ENCODE peak calls at places on chromosomes 1 and 21, in seven cellular contexts. R, E, J, K, P, M and Q are unnamed samples.

GRCh38 chr1:82455342-82455741 is 654.6 kb downstream of the ADGRL2 start:
- DNase-seq in R (no peak), E (no peak), J (no peak), K (no peak), P (no peak), M (no peak), Q (no peak)

GRCh38 chr1:14553711-14554110 is 44.8 kb upstream of the KAZN start:
- DNase-seq in R (no peak), E (no peak), J (no peak), K (no peak), P (no peak), M (no peak), Q (no peak)

GRCh38 chr1:235329139-235329808 is 904 bp downstream of the GGPS1 start:
- DNase-seq in R (peak), E (no peak), J (peak), K (no peak), P (peak), M (peak), Q (no peak)

GRCh38 chr1:229411434-229412055 is 22.3 kb downstream of the ACTA1 start:
- DNase-seq in R (no peak), E (no peak), J (no peak), K (no peak), P (no peak), M (no peak), Q (no peak)

GRCh38 chr1:172266528-172267174 is 153.8 kb upstream of the C1orf105 start:
- DNase-seq in R (no peak), E (no peak), J (no peak), K (no peak), P (no peak), M (no peak), Q (no peak)

GRCh38 chr1:20165522-20165951 is 20.4 kb upstream of the UBXN10 start:
- DNase-seq in R (peak), E (peak), J (peak), K (no peak), P (no peak), M (no peak), Q (no peak)

GRCh38 chr1:213604477-213604876 is 383.3 kb upstream of the PROX1 start:
- DNase-seq in R (no peak), E (no peak), J (no peak), K (no peak), P (no peak), M (no peak), Q (no peak)

GRCh38 chr1:199948587-199949280 is 78.8 kb upstream of the NR5A2 start:
- DNase-seq in R (peak), E (peak), J (no peak), K (no peak), P (no peak), M (no peak), Q (peak)

GRCh38 chr1:4637616-4638346 is 16.6 kb upstream of the AJAP1 start:
- DNase-seq in R (no peak), E (no peak), J (no peak), K (no peak), P (no peak), M (no peak), Q (no peak)

GRCh38 chr21:35232545-35233176 is 183.6 kb upstream of the RUNX1 start:
- DNase-seq in R (peak), E (peak), J (peak), K (peak), P (no peak), M (peak), Q (no peak)

GRCh38 chr1:46333300-46334029 is 7.1 kb upstream of the NSUN4 start:
- DNase-seq in R (peak), E (peak), J (peak), K (no peak), P (no peak), M (no peak), Q (no peak)

GRCh38 chr1:79781261-79781660 is 774.7 kb upstream of the ADGRL4 start:
- DNase-seq in R (no peak), E (no peak), J (no peak), K (no peak), P (no peak), M (no peak), Q (no peak)

GRCh38 chr1:73910466-73910865 is 287.5 kb downstream of the LRRIQ3 start:
- DNase-seq in R (no peak), E (no peak), J (no peak), K (no peak), P (no peak), M (no peak), Q (no peak)

GRCh38 chr1:51705035-51705434 is 88.1 kb downstream of the OSBPL9 start:
- DNase-seq in R (no peak), E (no peak), J (no peak), K (no peak), P (no peak), M (no peak), Q (no peak)

GRCh38 chr1:37472281-37472680 is 2.1 kb upstream of the ZC3H12A start:
- DNase-seq in R (no peak), E (no peak), J (no peak), K (no peak), P (no peak), M (no peak), Q (no peak)

GRCh38 chr1:165364432-165365133 is 8.1 kb upstream of the LMX1A start:
- DNase-seq in R (peak), E (peak), J (no peak), K (peak), P (no peak), M (no peak), Q (peak)

GRCh38 chr1:168223681-168224515 is 1.9 kb upstream of the SFT2D2 start:
- DNase-seq in R (no peak), E (no peak), J (no peak), K (no peak), P (no peak), M (no peak), Q (peak)

GRCh38 chr1:94578856-94579255 is 37.3 kb upstream of the F3 start:
- DNase-seq in R (no peak), E (no peak), J (peak), K (no peak), P (no peak), M (no peak), Q (no peak)

GRCh38 chr1:37622131-37622530 is 12.6 kb downstream of the RSPO1 start:
- DNase-seq in R (no peak), E (no peak), J (no peak), K (no peak), P (no peak), M (no peak), Q (no peak)

GRCh38 chr1:167432780-167433179 is 85.5 kb downstream of the CD247 start:
- DNase-seq in R (no peak), E (no peak), J (no peak), K (no peak), P (no peak), M (no peak), Q (no peak)

GRCh38 chr1:90721210-90722194 is 4.4 kb upstream of the BARHL2 start:
- DNase-seq in R (peak), E (peak), J (peak), K (no peak), P (no peak), M (no peak), Q (no peak)

GRCh38 chr21:39057121-39057520 is 126.1 kb downstream of the PSMG1 start:
- DNase-seq in R (no peak), E (no peak), J (no peak), K (no peak), P (no peak), M (no peak), Q (no peak)

DNA sequence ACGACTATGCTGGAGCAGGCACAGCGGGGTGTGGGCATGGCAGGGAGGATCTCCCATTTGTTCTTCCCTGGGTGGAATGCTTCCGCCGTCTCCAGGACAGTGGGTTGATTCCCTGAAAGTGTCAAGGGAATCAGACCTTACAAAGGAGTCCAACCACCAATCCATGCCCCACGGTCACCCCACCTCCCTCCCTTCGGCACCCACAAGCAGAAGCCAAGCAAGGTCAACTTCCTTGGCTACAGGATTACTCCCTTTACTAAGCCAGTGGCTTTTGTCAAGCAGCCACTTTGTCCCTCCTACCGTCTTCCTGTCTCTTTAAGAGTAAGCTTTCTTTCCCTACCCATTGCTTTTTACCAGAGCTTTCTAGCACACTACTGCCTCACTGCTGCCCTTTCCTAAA is 15.9 kb upstream of the NUAK2 start:
- DNase-seq in R (no peak), E (no peak), J (no peak), K (no peak), P (no peak), M (no peak), Q (no peak)
- H3K27ac ChIP-seq in R (no peak), E (no peak), J (no peak), K (no peak), P (no peak), M (no peak), Q (no peak)

GRCh38 chr1:208042868-208043267 is 131.9 kb upstream of the CD34 start:
- DNase-seq in R (no peak), E (no peak), J (no peak), K (no peak), P (no peak), M (no peak), Q (no peak)

GRCh38 chr1:208039536-208040332 is 128.8 kb upstream of the CD34 start:
- DNase-seq in R (no peak), E (no peak), J (no peak), K (no peak), P (no peak), M (no peak), Q (no peak)

GRCh38 chr1:208042041-208042615 is 131.2 kb upstream of the CD34 start:
- DNase-seq in R (no peak), E (no peak), J (no peak), K (no peak), P (no peak), M (no peak), Q (no peak)

GRCh38 chr1:208041505-208041904 is 130.6 kb upstream of the CD34 start:
- DNase-seq in R (no peak), E (no peak), J (no peak), K (no peak), P (no peak), M (no peak), Q (no peak)

GRCh38 chr1:208040714-208041393 is 129.9 kb upstream of the CD34 start:
- DNase-seq in R (no peak), E (no peak), J (no peak), K (no peak), P (no peak), M (no peak), Q (no peak)
- H3K27ac ChIP-seq in R (no peak), E (no peak), J (no peak), K (no peak), P (no peak), M (no peak), Q (no peak)

GRCh38 chr1:151978910-151979309 is 14.7 kb downstream of the S100A10 start:
- DNase-seq in R (no peak), E (no peak), J (no peak), K (no peak), P (no peak), M (no peak), Q (no peak)

GRCh38 chr1:151982300-151983005 is 11.2 kb downstream of the S100A10 start:
- DNase-seq in R (no peak), E (no peak), J (no peak), K (no peak), P (no peak), M (no peak), Q (no peak)

GRCh38 chr1:151977662-151978230 is 15.9 kb downstream of the S100A10 start:
- DNase-seq in R (no peak), E (no peak), J (no peak), K (no peak), P (no peak), M (no peak), Q (no peak)

GRCh38 chr1:151981178-151981525 is 12.5 kb downstream of the S100A10 start:
- DNase-seq in R (no peak), E (no peak), J (no peak), K (no peak), P (no peak), M (no peak), Q (no peak)

DNA sequence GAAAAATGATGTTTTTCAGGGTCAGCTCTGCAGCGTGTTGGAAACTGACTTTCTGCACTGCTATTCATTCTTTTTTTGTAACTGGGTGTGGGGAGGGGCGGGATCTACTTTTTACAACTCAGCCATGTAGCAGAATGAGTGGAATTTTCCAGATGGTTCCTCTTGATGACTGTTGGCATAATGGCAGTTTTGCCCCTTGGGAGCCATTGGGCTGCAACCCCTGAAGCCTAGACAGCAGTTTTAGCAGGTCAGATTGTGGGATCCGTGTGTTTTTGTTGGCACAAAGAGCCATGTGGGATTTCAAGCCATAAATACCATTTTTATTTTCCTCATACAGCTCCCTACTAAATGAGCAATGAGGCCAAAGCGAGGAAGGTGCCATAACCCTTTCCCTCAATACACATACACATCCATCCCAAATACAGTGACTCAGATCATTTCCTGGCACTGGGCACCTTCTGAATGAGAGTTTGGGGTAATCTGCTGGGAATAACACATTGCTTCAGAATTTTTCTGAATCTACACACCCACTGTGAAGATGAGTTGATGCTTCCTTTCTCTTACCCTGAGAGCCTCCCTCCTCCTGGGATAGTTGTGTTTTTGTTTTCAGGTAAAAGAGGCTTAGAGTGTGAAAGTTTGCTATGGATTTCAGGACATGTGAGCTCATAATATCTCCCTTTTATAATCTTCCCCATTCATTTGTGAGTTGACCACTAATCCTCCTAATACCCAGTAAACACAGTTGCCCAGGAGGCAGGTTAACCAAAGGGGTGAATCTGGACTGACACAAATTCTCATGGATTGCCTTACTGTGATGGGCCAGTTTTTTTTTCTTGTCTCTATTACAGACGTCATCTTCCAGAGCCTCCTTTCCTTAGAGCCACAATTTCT is 13.1 kb downstream of the S100A10 start:
- DNase-seq in R (no peak), E (no peak), J (no peak), K (peak), P (peak), M (no peak), Q (no peak)
- H3K27ac ChIP-seq in R (peak), E (no peak), J (no peak), K (no peak), P (peak), M (no peak), Q (peak)

GRCh38 chr1:161069201-161069685 is 448 bp downstream of the ARHGAP30 start:
- DNase-seq in R (no peak), E (no peak), J (no peak), K (no peak), P (no peak), M (no peak), Q (no peak)

GRCh38 chr1:161068306-161069200 is 1.1 kb downstream of the ARHGAP30 start:
- DNase-seq in R (no peak), E (no peak), J (no peak), K (peak), P (no peak), M (no peak), Q (no peak)

GRCh38 chr1:161071886-161072371 is 2.2 kb upstream of the ARHGAP30 start:
- DNase-seq in R (peak), E (peak), J (peak), K (peak), P (no peak), M (no peak), Q (no peak)

GRCh38 chr1:161070737-161071136 is 1.0 kb upstream of the ARHGAP30 start:
- DNase-seq in R (no peak), E (no peak), J (no peak), K (no peak), P (no peak), M (no peak), Q (no peak)

DNA sequence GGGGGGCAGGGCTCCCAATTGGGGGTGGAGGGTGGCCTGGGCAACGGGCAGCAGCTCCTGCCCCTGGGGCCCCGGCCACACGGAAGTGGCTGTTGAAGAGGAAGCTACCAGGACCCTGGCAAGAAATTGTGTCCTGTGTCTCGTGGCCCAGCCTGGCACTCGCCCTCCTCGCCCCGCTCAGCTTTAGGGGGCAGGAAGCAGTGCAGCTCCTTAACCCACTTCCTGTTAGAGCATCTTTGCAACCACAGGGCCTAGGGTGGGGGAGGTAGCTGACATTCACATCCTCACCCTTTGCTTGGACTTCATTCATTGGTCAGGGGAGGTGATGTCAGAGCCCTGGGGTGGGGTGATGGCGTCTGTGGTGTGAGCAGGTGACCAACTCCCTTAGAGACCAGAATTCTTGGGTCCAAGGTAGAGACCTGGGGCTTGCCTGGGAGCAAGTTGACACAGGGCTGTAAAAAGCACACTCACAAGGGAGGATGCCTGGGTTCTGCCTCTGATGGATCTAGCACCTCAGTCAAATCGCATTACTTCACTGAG is at the start of gene ARHGAP30:
- DNase-seq in R (no peak), E (no peak), J (no peak), K (peak), P (peak), M (no peak), Q (no peak)
- H3K27ac ChIP-seq in R (no peak), E (no peak), J (no peak), K (no peak), P (no peak), M (no peak), Q (peak)

DNA sequence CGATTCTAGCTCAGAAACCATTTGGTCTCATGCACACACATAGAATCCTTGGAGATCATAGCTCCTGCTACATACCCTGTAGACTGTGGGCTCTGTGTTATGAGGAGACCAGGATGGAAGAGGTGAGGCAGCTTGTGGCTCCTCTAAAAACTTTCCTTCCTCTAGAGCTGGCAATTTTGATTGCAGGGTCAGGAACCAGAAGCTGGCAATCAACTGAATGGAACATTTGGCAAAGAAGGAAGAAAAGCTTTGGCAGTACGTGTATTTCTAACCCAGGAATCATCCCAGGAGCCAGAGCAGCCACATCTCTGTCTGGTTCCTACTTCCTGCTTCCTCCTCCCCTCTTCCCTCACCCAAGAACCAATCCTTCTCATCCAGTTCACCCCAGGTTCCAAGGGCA is 15.7 kb downstream of the PIK3C2B start:
- DNase-seq in R (no peak), E (no peak), J (no peak), K (no peak), P (no peak), M (no peak), Q (no peak)
- H3K27ac ChIP-seq in R (no peak), E (peak), J (no peak), K (no peak), P (no peak), M (no peak), Q (peak)